ENCODE peak calls at places on chromosomes 3 and 15, in five cellular contexts. One of them, this sample, is unnamed.
A peak's percentile ranks its signal among the peaks of the same experiment; 100 is the strongest.

GRCh38 chr3:194806991-194807685 is 121.5 kb downstream of the FAM43A start:
- DNase-seq in heart left ventricle: no peak
- DNase-seq in HTR-8/SVneo: no peak
- DNase-seq in NCI-H748 treated with DMSO at 0.1 percent for 48 hours: no peak
- DNase-seq in MCF 10A: peak; percentile 90
- DNase-seq in this sample: no peak

GRCh38 chr3:107959767-107960166 is 131.1 kb downstream of the CD47 start:
- DNase-seq in heart left ventricle: no peak
- DNase-seq in HTR-8/SVneo: no peak
- DNase-seq in NCI-H748 treated with DMSO at 0.1 percent for 48 hours: no peak
- DNase-seq in MCF 10A: no peak
- DNase-seq in this sample: no peak

GRCh38 chr3:186320862-186321568 is 41.0 kb downstream of the DGKG start:
- DNase-seq in heart left ventricle: no peak
- DNase-seq in HTR-8/SVneo: peak; percentile 18
- DNase-seq in NCI-H748 treated with DMSO at 0.1 percent for 48 hours: no peak
- DNase-seq in MCF 10A: peak; percentile 46
- DNase-seq in this sample: no peak

GRCh38 chr3:7682822-7683229 is 818.8 kb upstream of the LMCD1 start:
- DNase-seq in heart left ventricle: peak; percentile 29
- DNase-seq in HTR-8/SVneo: no peak
- DNase-seq in NCI-H748 treated with DMSO at 0.1 percent for 48 hours: no peak
- DNase-seq in MCF 10A: peak; percentile 92
- DNase-seq in this sample: no peak

GRCh38 chr3:40989141-40990061 is 209.9 kb upstream of the CTNNB1 start:
- DNase-seq in heart left ventricle: no peak
- DNase-seq in HTR-8/SVneo: no peak
- DNase-seq in NCI-H748 treated with DMSO at 0.1 percent for 48 hours: no peak
- DNase-seq in MCF 10A: no peak
- DNase-seq in this sample: no peak

GRCh38 chr15:80026754-80027153 is 32.7 kb upstream of the ZFAND6 start:
- DNase-seq in heart left ventricle: no peak
- DNase-seq in HTR-8/SVneo: no peak
- DNase-seq in NCI-H748 treated with DMSO at 0.1 percent for 48 hours: no peak
- DNase-seq in MCF 10A: no peak
- DNase-seq in this sample: no peak

GRCh38 chr15:36632196-36632595 is 52.8 kb downstream of the CDIN1 start:
- DNase-seq in heart left ventricle: no peak
- DNase-seq in HTR-8/SVneo: peak; percentile 61
- DNase-seq in NCI-H748 treated with DMSO at 0.1 percent for 48 hours: no peak
- DNase-seq in MCF 10A: peak; percentile 55
- DNase-seq in this sample: no peak

GRCh38 chr3:125512135-125512920 is 7.7 kb downstream of the SNX4 start:
- DNase-seq in heart left ventricle: no peak
- DNase-seq in HTR-8/SVneo: peak; percentile 12
- DNase-seq in NCI-H748 treated with DMSO at 0.1 percent for 48 hours: no peak
- DNase-seq in MCF 10A: peak; percentile 58
- DNase-seq in this sample: no peak

GRCh38 chr3:120823156-120823555 is 80.6 kb downstream of the GTF2E1 start:
- DNase-seq in heart left ventricle: no peak
- DNase-seq in HTR-8/SVneo: no peak
- DNase-seq in NCI-H748 treated with DMSO at 0.1 percent for 48 hours: no peak
- DNase-seq in MCF 10A: no peak
- DNase-seq in this sample: no peak

GRCh38 chr3:18098960-18099587 is 326.1 kb downstream of the SATB1 start:
- DNase-seq in heart left ventricle: no peak
- DNase-seq in HTR-8/SVneo: peak; percentile 61
- DNase-seq in NCI-H748 treated with DMSO at 0.1 percent for 48 hours: peak; percentile 10
- DNase-seq in MCF 10A: peak; percentile 95
- DNase-seq in this sample: no peak

GRCh38 chr3:36597422-36597821 is 166.9 kb downstream of the DCLK3 start:
- DNase-seq in heart left ventricle: no peak
- DNase-seq in HTR-8/SVneo: no peak
- DNase-seq in NCI-H748 treated with DMSO at 0.1 percent for 48 hours: no peak
- DNase-seq in MCF 10A: peak; percentile 66
- DNase-seq in this sample: no peak

GRCh38 chr3:99659032-99659431 is 20.6 kb downstream of the COL8A1 start:
- DNase-seq in heart left ventricle: no peak
- DNase-seq in HTR-8/SVneo: peak; percentile 41
- DNase-seq in NCI-H748 treated with DMSO at 0.1 percent for 48 hours: no peak
- DNase-seq in MCF 10A: peak; percentile 94
- DNase-seq in this sample: no peak

GRCh38 chr3:55936549-55937052 is 449.5 kb upstream of the WNT5A start:
- DNase-seq in heart left ventricle: no peak
- DNase-seq in HTR-8/SVneo: no peak
- DNase-seq in NCI-H748 treated with DMSO at 0.1 percent for 48 hours: no peak
- DNase-seq in MCF 10A: no peak
- DNase-seq in this sample: no peak